ENCODE peak calls at places on chromosomes 1 and 21, in five cellular contexts. A is stomach, B is kidney glomerular epithelial cell, U is amygdala, R is right cardiac atrium. F is an unnamed sample.
A peak's percentile ranks its signal among the peaks of the same experiment; 100 is the strongest.

GRCh38 chr1:213369465-213369864 is 318.4 kb downstream of the RPS6KC1 start:
- DNase-seq in R (no peak), U (no peak), B (no peak), A (no peak), F (no peak)

GRCh38 chr1:9207086-9207485 is 27.5 kb upstream of the H6PD start:
- DNase-seq in B (no peak), A (no peak), R (no peak), U (no peak), F (no peak)

GRCh38 chr1:201557572-201557958 is 18.6 kb downstream of the NAV1 start:
- DNase-seq in R (no peak), B (no peak), U (no peak), A (no peak), F (no peak)

GRCh38 chr1:207327994-207328393 is 6.5 kb downstream of the CD55 start:
- DNase-seq in A (no peak), B (no peak), U (no peak), R (no peak), F (no peak)

GRCh38 chr1:30764396-30764795 is 6.8 kb upstream of the LAPTM5 start:
- DNase-seq in A (no peak), R (no peak), B (no peak), U (no peak), F (no peak)

GRCh38 chr21:44548381-44548780 is 2.9 kb downstream of the KRTAP10-2 start:
- DNase-seq in B (no peak), A (peak; percentile 21), U (no peak), R (no peak), F (no peak)

GRCh38 chr1:29683472-29683871 is 447.1 kb downstream of the PTPRU start:
- DNase-seq in A (no peak), U (no peak), R (no peak), B (no peak), F (no peak)

GRCh38 chr21:39885119-39885848 is 18.0 kb downstream of the PCP4 start:
- DNase-seq in B (peak; percentile 57), U (peak; percentile 33), R (peak; percentile 45), A (no peak), F (peak; percentile 10)